ENCODE peak calls at places on chromosomes 3 and 15, in eight cellular contexts. B is lower lobe of right lung; Q is HT-29; H is activated B cell treated with CpG ODN at 0.5 μM for 24 hours; F is NCI-H1105 treated with DMSO at 0.1 percent for 48 hours; W is NCI-H2171; G is stimulated activated CD4-positive, alpha-beta T cell treated with anti-CD3 and anti-CD28 coated beads, Interleukin-15, amount 100 ng/mL, for 24 hours; E is activated T-helper 9 cell treated with anti-CD3 and anti-CD28 coated beads, Interleukin-2, amount 50 U/mL, for 16 hours. Y is an unnamed sample.

GRCh38 chr3:62174116-62174515 is 199.2 kb downstream of the FEZF2 start:
- DNase-seq in B (no peak), Q (no peak), H (no peak), F (no peak), W (no peak), G (no peak), E (no peak), Y (no peak)

GRCh38 chr3:117480981-117481380 is 771.4 kb downstream of the TUSC7 start:
- DNase-seq in B (no peak), Q (no peak), H (no peak), F (peak), W (no peak), G (no peak), E (no peak), Y (no peak)

GRCh38 chr3:126508539-126508938 is 9.0 kb downstream of the UROC1 start:
- DNase-seq in B (peak), Q (no peak), H (no peak), F (no peak), W (no peak), G (no peak), E (no peak), Y (no peak)

GRCh38 chr3:13077431-13078157 is 4.4 kb upstream of the IQSEC1 start:
- DNase-seq in B (no peak), Q (no peak), H (no peak), F (peak), W (peak), G (no peak), E (no peak), Y (peak)

GRCh38 chr3:51727500-51727899 is 20.6 kb downstream of the GRM2 start:
- DNase-seq in B (no peak), Q (no peak), H (no peak), F (no peak), W (no peak), G (no peak), E (no peak), Y (no peak)

GRCh38 chr15:79161837-79162508 is 71.4 kb upstream of the RASGRF1 start:
- DNase-seq in B (no peak), Q (no peak), H (no peak), F (no peak), W (no peak), G (no peak), E (no peak), Y (no peak)

GRCh38 chr3:11096266-11097135 is 57.8 kb upstream of the HRH1 start:
- DNase-seq in B (peak), Q (peak), H (no peak), F (peak), W (peak), G (peak), E (peak), Y (peak)

GRCh38 chr3:170228093-170228766 is 6.0 kb downstream of the PRKCI start:
- DNase-seq in B (no peak), Q (no peak), H (no peak), F (no peak), W (no peak), G (no peak), E (no peak), Y (no peak)

GRCh38 chr3:100737334-100737733 is 28.0 kb downstream of the TFG start:
- DNase-seq in B (no peak), Q (peak), H (no peak), F (peak), W (no peak), G (no peak), E (no peak), Y (no peak)

GRCh38 chr3:120350431-120350941 is 1.3 kb upstream of the LRRC58 start:
- DNase-seq in B (peak), Q (peak), H (no peak), F (no peak), W (no peak), G (no peak), E (no peak), Y (no peak)

GRCh38 chr15:23645379-23646164 is 2.1 kb downstream of the MAGEL2 start:
- DNase-seq in B (no peak), Q (no peak), H (no peak), F (no peak), W (no peak), G (no peak), E (no peak), Y (peak)

GRCh38 chr3:117633207-117633606 is 923.6 kb downstream of the TUSC7 start:
- DNase-seq in B (no peak), Q (no peak), H (no peak), F (peak), W (no peak), G (no peak), E (no peak), Y (no peak)

GRCh38 chr3:134640872-134641470 is 9.9 kb downstream of the KY start:
- DNase-seq in B (no peak), Q (peak), H (no peak), F (peak), W (no peak), G (peak), E (no peak), Y (peak)

GRCh38 chr3:156820687-156821070 is 5.5 kb upstream of the LEKR1 start:
- DNase-seq in B (no peak), Q (no peak), H (no peak), F (no peak), W (no peak), G (no peak), E (no peak), Y (no peak)

GRCh38 chr3:52520141-52520667 is 13.5 kb downstream of the NT5DC2 start:
- DNase-seq in B (no peak), Q (no peak), H (no peak), F (no peak), W (no peak), G (no peak), E (no peak), Y (no peak)

GRCh38 chr15:79942656-79943481 is 28.1 kb downstream of the BCL2A1 start:
- DNase-seq in B (no peak), Q (no peak), H (no peak), F (no peak), W (no peak), G (no peak), E (no peak), Y (no peak)

GRCh38 chr3:117790256-117790987 is 1080.8 kb downstream of the TUSC7 start:
- DNase-seq in B (no peak), Q (no peak), H (no peak), F (no peak), W (no peak), G (no peak), E (no peak), Y (no peak)